ENCODE peak calls at places on chromosomes 13 and 19, in nine cellular contexts. Y is MV-4-11, A is NCI-H460, Z is posterior cingulate gyrus, G is A172, X is fibroblast of mammary gland, U is ELR, Q is cardiac fibroblast, P is lower leg skin. N is an unnamed sample.

GRCh38 chr19:6948884-6949283 is 61.5 kb downstream of the ADGRE1 start:
- DNase-seq in Y (no peak), A (no peak), Z (no peak), G (no peak), X (no peak), U (no peak), Q (no peak), P (no peak), N (no peak)

GRCh38 chr19:19737559-19738332 is 4.8 kb upstream of the ZNF14 start:
- DNase-seq in Y (no peak), A (no peak), Z (no peak), G (no peak), X (no peak), U (no peak), Q (no peak), P (no peak), N (no peak)

GRCh38 chr13:56351041-56351440 is 789.7 kb upstream of the PRR20A start:
- DNase-seq in Y (no peak), A (no peak), Z (no peak), G (no peak), X (no peak), U (no peak), Q (no peak), P (no peak), N (no peak)

GRCh38 chr13:46866150-46866549 is 30.7 kb downstream of the HTR2A start:
- DNase-seq in Y (peak; percentile 96), A (no peak), Z (no peak), G (peak; percentile 42), X (peak; percentile 68), U (peak; percentile 77), Q (peak; percentile 80), P (no peak), N (peak; percentile 7)

GRCh38 chr13:74132152-74132767 is 1.9 kb downstream of the KLF12 start:
- DNase-seq in Y (no peak), A (no peak), Z (no peak), G (no peak), X (no peak), U (peak; percentile 32), Q (peak; percentile 49), P (no peak), N (no peak)

GRCh38 chr19:343451-343931 is 1.1 kb downstream of the MIER2 start:
- DNase-seq in Y (no peak), A (no peak), Z (no peak), G (no peak), X (no peak), U (peak; percentile 22), Q (peak; percentile 7), P (no peak), N (no peak)

GRCh38 chr13:23715762-23716235 is 145.6 kb downstream of the TNFRSF19 start:
- DNase-seq in Y (no peak), A (peak; percentile 12), Z (no peak), G (no peak), X (no peak), U (peak; percentile 35), Q (no peak), P (no peak), N (peak; percentile 21)

GRCh38 chr19:15672580-15673175 is at the start of gene CYP4F12:
- DNase-seq in Y (no peak), A (no peak), Z (peak; percentile 7), G (peak; percentile 80), X (peak; percentile 43), U (peak; percentile 1), Q (peak; percentile 67), P (peak; percentile 95), N (peak; percentile 68)

GRCh38 chr19:38409631-38410133 is 6.8 kb downstream of the FAM98C start:
- DNase-seq in Y (no peak), A (no peak), Z (no peak), G (peak; percentile 22), X (peak; percentile 75), U (no peak), Q (peak; percentile 73), P (no peak), N (no peak)

GRCh38 chr19:15379996-15380647 is 535 bp upstream of the AKAP8 start:
- DNase-seq in Y (peak; percentile 48), A (peak; percentile 32), Z (no peak), G (peak; percentile 73), X (peak; percentile 42), U (peak; percentile 58), Q (peak; percentile 50), P (no peak), N (peak; percentile 56)

N was measured in HuH-7.5.